ENCODE peak calls at places on chromosomes 1 and 21, in eight cellular contexts. M is ureter; X is HT1080; S is ecto neural progenitor cell; Z is BJ; D is activated T-cell treated with anti-CD3 and anti-CD28 coated beads, Interleukin-2, amount 50 U/mL, for 72 hours; B is AG10803; O is D341Med. R is an unnamed sample.

GRCh38 chr21:28936036-28936435 is 56.6 kb downstream of the LTN1 start:
- DNase-seq in M (no peak), X (no peak), S (no peak), Z (peak; percentile 54), D (no peak), B (peak; percentile 4), O (no peak), R (peak; percentile 14)

GRCh38 chr1:212456166-212456528 is 23.4 kb downstream of the NENF start:
- DNase-seq in M (no peak), X (no peak), S (no peak), Z (no peak), D (no peak), B (no peak), O (peak; percentile 57), R (no peak)

GRCh38 chr1:184367427-184368038 is 19.3 kb upstream of the C1orf21 start:
- DNase-seq in M (no peak), X (no peak), S (no peak), Z (no peak), D (no peak), B (no peak), O (no peak), R (no peak)

GRCh38 chr1:11970441-11971185 is 9.6 kb upstream of the MFN2 start:
- DNase-seq in M (no peak), X (no peak), S (no peak), Z (no peak), D (no peak), B (no peak), O (no peak), R (no peak)

GRCh38 chr1:101200513-101200912 is 36.3 kb upstream of the S1PR1 start:
- DNase-seq in M (no peak), X (peak; percentile 91), S (peak; percentile 46), Z (peak; percentile 59), D (no peak), B (peak; percentile 95), O (no peak), R (peak; percentile 75)

GRCh38 chr1:66380452-66381212 is 153.3 kb upstream of the SGIP1 start:
- DNase-seq in M (no peak), X (no peak), S (no peak), Z (no peak), D (peak; percentile 46), B (no peak), O (no peak), R (no peak)

GRCh38 chr1:98201640-98202039 is 280.8 kb upstream of the DPYD start:
- DNase-seq in M (no peak), X (peak; percentile 5), S (no peak), Z (peak; percentile 33), D (no peak), B (peak; percentile 75), O (no peak), R (peak; percentile 65)

GRCh38 chr1:239858058-239858457 is 233.6 kb upstream of the FMN2 start:
- DNase-seq in M (no peak), X (peak; percentile 73), S (no peak), Z (no peak), D (no peak), B (no peak), O (no peak), R (no peak)

GRCh38 chr1:168465942-168466702 is 77.7 kb downstream of the XCL2 start:
- DNase-seq in M (no peak), X (peak; percentile 65), S (no peak), Z (no peak), D (peak; percentile 58), B (no peak), O (no peak), R (no peak)

GRCh38 chr1:8165595-8166360 is 139.7 kb upstream of the ERRFI1 start:
- DNase-seq in M (no peak), X (no peak), S (peak; percentile 54), Z (no peak), D (no peak), B (no peak), O (no peak), R (no peak)

R was measured in AG04449.